ENCODE peak calls at places on chromosomes 11 and 22, in five cellular contexts. N is head of caudate nucleus, O is suprapubic skin, S is left ventricle myocardium inferior, I is D341Med. E is an unnamed sample.

GRCh38 chr11:66562275-66562674 is 6.1 kb downstream of the CTSF start:
- DNase-seq in O (no peak), S (no peak), I (no peak), N (no peak), E (no peak)

GRCh38 chr11:93537022-93537421 is 6.2 kb downstream of the SMCO4 start:
- DNase-seq in N (peak), S (peak), I (no peak), O (no peak), E (no peak)

GRCh38 chr22:30697975-30698374 is 3.3 kb downstream of the OSBP2 start:
- DNase-seq in O (no peak), S (no peak), I (no peak), N (no peak), E (no peak)

GRCh38 chr11:58905141-58905715 is 34.1 kb upstream of the GLYATL1 start:
- DNase-seq in O (no peak), I (no peak), S (peak), N (peak), E (no peak)

GRCh38 chr11:45928535-45929215 is 6.2 kb downstream of the LARGE2 start:
- DNase-seq in O (no peak), I (no peak), N (peak), S (peak), E (no peak)

GRCh38 chr11:70570693-70571395 is 172.5 kb downstream of the CTTN start:
- DNase-seq in S (no peak), N (no peak), O (no peak), I (no peak), E (no peak)

GRCh38 chr11:57566035-57566504 is 1.4 kb downstream of the UBE2L6 start:
- DNase-seq in S (no peak), O (no peak), I (no peak), N (no peak), E (no peak)

GRCh38 chr11:63639195-63639832 is 25.1 kb upstream of the PLAAT3 start:
- DNase-seq in N (no peak), S (no peak), O (no peak), I (no peak), E (no peak)

GRCh38 chr11:132028380-132029240 is 658.2 kb downstream of the NTM start:
- DNase-seq in O (no peak), S (peak), I (peak), N (peak), E (no peak)